ENCODE peak calls at places on chromosomes 2 and 18, in eight cellular contexts. R is CD4-positive, alpha-beta T cell; D is spleen; H is colonic mucosa; J is brain microvascular endothelial cell; O is cardiac muscle cell; T is bronchial epithelial cell; W is GM23338. Y is an unnamed sample.

GRCh38 chr2:190468814-190469569 is 60.8 kb downstream of the MFSD6 start:
- DNase-seq in R (no peak), D (no peak), H (peak; percentile 89), J (peak; percentile 97), O (peak; percentile 51), T (peak; percentile 92), W (no peak), Y (no peak)

GRCh38 chr2:241188386-241189092 is at the start of gene ANO7:
- DNase-seq in R (no peak), D (no peak), H (peak; percentile 62), J (no peak), O (no peak), T (no peak), W (no peak), Y (no peak)

GRCh38 chr2:175207741-175208438 is 26.4 kb upstream of the ATP5MC3 start:
- DNase-seq in R (no peak), D (no peak), H (no peak), J (no peak), O (no peak), T (no peak), W (no peak), Y (no peak)

GRCh38 chr2:84866121-84866520 is 14.8 kb downstream of the TRABD2A start:
- DNase-seq in R (no peak), D (no peak), H (no peak), J (no peak), O (no peak), T (no peak), W (no peak), Y (no peak)

GRCh38 chr2:55047677-55048299 is 2.5 kb downstream of the RTN4 start:
- DNase-seq in R (no peak), D (no peak), H (no peak), J (no peak), O (no peak), T (peak; percentile 86), W (no peak), Y (no peak)

GRCh38 chr2:101362316-101362715 is 25.0 kb downstream of the CREG2 start:
- DNase-seq in R (no peak), D (no peak), H (no peak), J (no peak), O (no peak), T (no peak), W (no peak), Y (no peak)

GRCh38 chr18:28041366-28041765 is 135.6 kb downstream of the CDH2 start:
- DNase-seq in R (no peak), D (no peak), H (no peak), J (peak; percentile 80), O (peak; percentile 49), T (no peak), W (no peak), Y (no peak)

GRCh38 chr2:144460981-144461766 is 58.7 kb downstream of the ZEB2 start:
- DNase-seq in R (no peak), D (no peak), H (peak; percentile 47), J (peak; percentile 96), O (no peak), T (no peak), W (no peak), Y (no peak)

GRCh38 chr2:30647752-30648442 is 159.3 kb downstream of the CAPN13 start:
- DNase-seq in R (no peak), D (no peak), H (no peak), J (no peak), O (no peak), T (no peak), W (no peak), Y (no peak)

GRCh38 chr2:96089356-96090180 is 26.8 kb downstream of the ADRA2B start:
- DNase-seq in R (no peak), D (peak; percentile 82), H (peak; percentile 15), J (no peak), O (peak; percentile 62), T (no peak), W (no peak), Y (no peak)

GRCh38 chr2:109311771-109312170 is 182.8 kb downstream of the SH3RF3 start:
- DNase-seq in R (no peak), D (no peak), H (no peak), J (no peak), O (no peak), T (no peak), W (no peak), Y (no peak)

GRCh38 chr2:238868616-238869292 is 20.9 kb downstream of the TWIST2 start:
- DNase-seq in R (no peak), D (peak; percentile 67), H (no peak), J (no peak), O (no peak), T (peak; percentile 24), W (no peak), Y (no peak)

GRCh38 chr18:32730620-32731021 is 42.2 kb downstream of the KLHL14 start:
- DNase-seq in R (no peak), D (no peak), H (no peak), J (no peak), O (no peak), T (peak; percentile 13), W (no peak), Y (no peak)

GRCh38 chr2:30979822-30980245 is 158.4 kb downstream of the GALNT14 start:
- DNase-seq in R (no peak), D (no peak), H (no peak), J (peak; percentile 67), O (peak; percentile 30), T (peak; percentile 96), W (peak; percentile 35), Y (no peak)

GRCh38 chr18:72155327-72155726 is 388.8 kb downstream of the CBLN2 start:
- DNase-seq in R (no peak), D (no peak), H (no peak), J (no peak), O (no peak), T (no peak), W (no peak), Y (no peak)

GRCh38 chr2:65999790-66000189 is 435.1 kb upstream of the MEIS1 start:
- DNase-seq in R (no peak), D (no peak), H (no peak), J (no peak), O (no peak), T (peak; percentile 17), W (no peak), Y (no peak)

GRCh38 chr2:46315103-46315890 is 18.1 kb downstream of the EPAS1 start:
- DNase-seq in R (no peak), D (peak; percentile 79), H (peak; percentile 87), J (peak; percentile 96), O (no peak), T (peak; percentile 96), W (no peak), Y (no peak)

GRCh38 chr2:236176417-236176816 is 8.2 kb upstream of the GBX2 start:
- DNase-seq in R (no peak), D (no peak), H (no peak), J (no peak), O (peak; percentile 62), T (no peak), W (peak; percentile 81), Y (no peak)

GRCh38 chr2:233064526-233065199 is 4.5 kb downstream of the INPP5D start:
- DNase-seq in R (no peak), D (peak; percentile 77), H (no peak), J (no peak), O (no peak), T (no peak), W (no peak), Y (peak; percentile 10)

GRCh38 chr2:233063976-233064411 is 3.9 kb downstream of the INPP5D start:
- DNase-seq in R (no peak), D (peak; percentile 84), H (no peak), J (no peak), O (no peak), T (no peak), W (no peak), Y (no peak)

GRCh38 chr2:233062447-233062842 is 2.3 kb downstream of the INPP5D start:
- DNase-seq in R (no peak), D (peak; percentile 71), H (no peak), J (no peak), O (no peak), T (no peak), W (no peak), Y (peak; percentile 15)

GRCh38 chr2:233062946-233063268 is 2.8 kb downstream of the INPP5D start:
- DNase-seq in R (no peak), D (peak; percentile 79), H (no peak), J (no peak), O (no peak), T (no peak), W (no peak), Y (no peak)

GRCh38 chr2:233063269-233063975 is 3.3 kb downstream of the INPP5D start:
- DNase-seq in R (no peak), D (peak; percentile 83), H (no peak), J (no peak), O (peak; percentile 20), T (no peak), W (peak; percentile 78), Y (peak; percentile 43)
- TF ChIP-seq CTCF in R (no peak), D (no peak), H (no peak), J (peak; percentile 31), O (no peak), T (no peak), W (peak; percentile 56), Y (no peak)

GRCh38 chr2:71801969-71802368 is 345.7 kb downstream of the CYP26B1 start:
- DNase-seq in R (no peak), D (no peak), H (peak; percentile 65), J (peak; percentile 60), O (peak; percentile 71), T (peak; percentile 22), W (peak; percentile 87), Y (no peak)
- TF ChIP-seq CTCF in R (no peak), D (peak; percentile 68), H (peak; percentile 29), J (peak; percentile 81), O (peak; percentile 79), T (peak; percentile 67), W (peak; percentile 69), Y (no peak)

GRCh38 chr2:99200232-99200631 is 19.2 kb downstream of the MRPL30 start:
- DNase-seq in R (no peak), D (no peak), H (no peak), J (no peak), O (no peak), T (no peak), W (no peak), Y (no peak)

GRCh38 chr2:99201959-99202678 is 21.1 kb downstream of the MRPL30 start:
- DNase-seq in R (no peak), D (no peak), H (no peak), J (no peak), O (no peak), T (no peak), W (peak; percentile 13), Y (no peak)

GRCh38 chr2:99198103-99198841 is 17.3 kb downstream of the MRPL30 start:
- DNase-seq in R (no peak), D (no peak), H (no peak), J (no peak), O (no peak), T (peak; percentile 35), W (no peak), Y (no peak)
- TF ChIP-seq CTCF in R (no peak), D (no peak), H (no peak), J (no peak), O (no peak), T (no peak), W (no peak), Y (no peak)

DNA sequence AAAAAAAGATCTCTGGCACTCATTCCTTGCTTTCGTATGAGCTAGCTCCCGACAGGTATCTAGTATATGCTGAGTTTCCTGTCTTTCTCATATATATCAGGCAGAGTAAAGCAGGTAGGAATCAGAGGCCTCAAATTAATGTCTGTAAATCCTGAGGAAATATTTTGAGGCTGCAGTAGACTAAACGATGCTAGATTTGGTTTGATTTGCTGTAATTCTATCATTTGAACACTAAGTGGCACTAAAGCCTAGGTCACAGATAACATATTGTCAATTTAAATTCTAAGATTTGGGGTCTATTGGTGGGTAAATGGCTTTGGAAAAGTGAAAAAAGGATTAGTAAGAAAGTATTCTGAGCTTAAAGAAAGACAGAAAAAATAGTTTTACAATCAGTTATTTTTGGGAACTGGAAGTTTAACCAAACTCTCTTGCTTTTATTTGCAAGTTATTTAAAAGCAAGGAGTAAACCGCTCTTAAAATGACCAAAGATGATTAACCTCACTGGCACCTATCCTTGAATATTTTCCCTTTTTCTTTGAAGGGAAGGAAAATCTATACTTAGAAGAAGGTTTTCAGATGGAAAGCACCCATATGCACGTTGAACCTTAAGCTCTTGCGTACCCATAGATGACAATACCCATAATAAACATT is 37.6 kb upstream of the SLC4A10 start:
- DNase-seq in R (no peak), D (no peak), H (no peak), J (no peak), O (peak; percentile 39), T (peak; percentile 29), W (peak; percentile 63), Y (no peak)
- TF ChIP-seq CTCF in R (peak; percentile 71), D (peak; percentile 40), H (peak; percentile 56), J (peak; percentile 39), O (peak; percentile 67), T (peak; percentile 49), W (peak; percentile 90), Y (no peak)